ENCODE peak calls at places on chromosomes 11 and 22, in nine cellular contexts. U is head of caudate nucleus; P is cardiac septum; A is NCI-H774; R is NCI-H146; T is NCI-H187 treated with DMSO at 0.1 percent for 48 hours; B is OCI-LY7; V is activated T-helper 1 cell treated with anti-CD3 and anti-CD28 coated beads, Interleukin-2, amount 50 U/mL, for 16 hours; K is NCI-H1694. G is an unnamed sample.

GRCh38 chr11:132817387-132817786 is 714.9 kb downstream of the OPCML start:
- DNase-seq in B (no peak), T (no peak), P (no peak), R (no peak), K (no peak), A (no peak), U (no peak), V (no peak), G (no peak)

GRCh38 chr22:47123006-47123826 is 360.8 kb downstream of the TBC1D22A start:
- DNase-seq in T (no peak), R (no peak), K (no peak), U (no peak), V (no peak), P (no peak), A (no peak), B (no peak), G (no peak)

GRCh38 chr11:111310088-111310487 is 11.7 kb downstream of the POU2AF3 start:
- DNase-seq in K (peak), B (no peak), P (no peak), A (peak), T (peak), V (no peak), U (no peak), R (peak), G (peak)

GRCh38 chr11:63553759-63554158 is 9.4 kb downstream of the PLAAT2 start:
- DNase-seq in A (no peak), V (no peak), P (no peak), B (peak), T (no peak), U (no peak), R (no peak), K (no peak), G (no peak)

GRCh38 chr11:82927264-82927880 is 25.8 kb downstream of the DDIAS start:
- DNase-seq in A (peak), K (peak), P (no peak), V (no peak), R (peak), T (peak), B (peak), U (no peak), G (peak)

GRCh38 chr11:124919836-124920755 is 1.0 kb downstream of the HEPN1 start:
- DNase-seq in K (no peak), V (no peak), T (no peak), R (no peak), A (no peak), U (no peak), P (no peak), B (no peak), G (no peak)

GRCh38 chr11:84969103-84969502 is 658.0 kb downstream of the DLG2 start:
- DNase-seq in B (no peak), V (no peak), T (no peak), A (no peak), R (no peak), U (no peak), K (no peak), P (no peak), G (no peak)

GRCh38 chr11:116215471-116216113 is 557.2 kb downstream of the BUD13 start:
- DNase-seq in B (peak), V (no peak), P (peak), R (peak), K (no peak), U (no peak), T (no peak), A (peak), G (no peak)

GRCh38 chr22:32024791-32025190 is 18.3 kb upstream of the SLC5A1 start:
- DNase-seq in T (no peak), B (no peak), R (no peak), V (no peak), U (no peak), P (no peak), K (no peak), A (no peak), G (no peak)

GRCh38 chr11:88480217-88480616 is 142.7 kb upstream of the CTSC start:
- DNase-seq in R (no peak), B (no peak), T (no peak), P (no peak), V (no peak), U (no peak), K (no peak), A (no peak), G (no peak)

GRCh38 chr22:35564975-35565867 is 24.6 kb downstream of the RASD2 start:
- DNase-seq in T (no peak), K (no peak), A (no peak), R (no peak), U (no peak), V (no peak), P (no peak), B (no peak), G (no peak)

GRCh38 chr11:91691872-91692271 is 532.7 kb upstream of the FAT3 start:
- DNase-seq in V (no peak), U (no peak), R (no peak), P (no peak), B (no peak), K (no peak), T (no peak), A (no peak), G (no peak)

GRCh38 chr11:587978-588380 is 11.7 kb downstream of the PHRF1 start:
- DNase-seq in R (no peak), T (no peak), P (no peak), B (no peak), K (no peak), A (no peak), V (peak), U (no peak), G (no peak)

GRCh38 chr11:131867457-131868257 is 497.2 kb downstream of the NTM start:
- DNase-seq in P (no peak), V (no peak), A (peak), K (no peak), B (peak), R (peak), T (peak), U (peak), G (no peak)

GRCh38 chr22:45857519-45857918 is 119.4 kb downstream of the WNT7B start:
- DNase-seq in P (no peak), K (no peak), V (no peak), B (no peak), A (no peak), U (no peak), T (no peak), R (no peak), G (no peak)

GRCh38 chr11:121237686-121238658 is 54.6 kb upstream of the SC5D start:
- DNase-seq in A (peak), T (no peak), U (no peak), R (peak), V (no peak), B (peak), K (no peak), P (no peak), G (no peak)

GRCh38 chr22:19068784-19069271 is 53.4 kb downstream of the DGCR2 start:
- DNase-seq in V (no peak), R (no peak), P (no peak), U (no peak), A (no peak), K (no peak), B (no peak), T (no peak), G (no peak)

GRCh38 chr11:128061321-128061871 is 526.0 kb downstream of the ETS1 start:
- DNase-seq in A (no peak), R (no peak), T (no peak), V (no peak), K (no peak), U (no peak), P (no peak), B (no peak), G (peak)

GRCh38 chr11:64976651-64977050 is 4.7 kb upstream of the MAJIN start:
- DNase-seq in U (no peak), K (no peak), B (no peak), A (no peak), R (no peak), V (no peak), T (no peak), P (no peak), G (no peak)

GRCh38 chr22:28750471-28750881 is 8.6 kb downstream of the HSCB start:
- DNase-seq in B (no peak), A (no peak), P (no peak), K (no peak), R (no peak), U (no peak), V (no peak), T (no peak), G (no peak)

GRCh38 chr11:61728940-61729219 is 23.6 kb upstream of the MYRF start:
- DNase-seq in B (no peak), U (no peak), V (no peak), R (no peak), A (no peak), K (no peak), P (no peak), T (no peak), G (no peak)

GRCh38 chr11:60699282-60699681 is at the start of gene MS4A8:
- DNase-seq in B (no peak), A (peak), U (no peak), P (no peak), T (peak), V (no peak), R (peak), K (no peak), G (peak)

GRCh38 chr11:128198206-128198605 is 389.2 kb downstream of the ETS1 start:
- DNase-seq in U (no peak), V (no peak), T (no peak), R (no peak), P (no peak), A (no peak), K (no peak), B (no peak), G (no peak)

GRCh38 chr22:33917744-33918406 is 2.4 kb downstream of the LARGE1 start:
- DNase-seq in U (no peak), V (no peak), A (no peak), R (peak), T (no peak), B (peak), P (no peak), K (no peak), G (no peak)

GRCh38 chr11:124069429-124070401 is 28.6 kb upstream of the OR10G7 start:
- DNase-seq in P (no peak), A (peak), V (no peak), K (peak), U (peak), R (peak), B (peak), T (no peak), G (no peak)

GRCh38 chr11:2086239-2087040 is 52.7 kb downstream of the IGF2 start:
- DNase-seq in A (no peak), V (no peak), T (no peak), K (no peak), U (no peak), R (no peak), B (no peak), P (peak), G (no peak)

GRCh38 chr11:72848846-72849466 is 34.7 kb downstream of the ATG16L2 start:
- DNase-seq in P (no peak), T (no peak), V (no peak), B (peak), A (no peak), K (peak), R (peak), U (no peak), G (peak)

GRCh38 chr22:21448627-21449416 is 18.4 kb upstream of the TMEM191C start:
- DNase-seq in K (no peak), T (no peak), B (no peak), A (no peak), R (no peak), P (no peak), V (no peak), U (peak), G (no peak)

GRCh38 chr22:24768537-24769374 is 5.8 kb downstream of the PIWIL3 start:
- DNase-seq in R (peak), P (no peak), T (no peak), A (peak), B (peak), K (peak), V (no peak), U (peak), G (peak)

GRCh38 chr11:7079545-7080135 is 9.2 kb upstream of the RBMXL2 start:
- DNase-seq in A (no peak), B (no peak), K (no peak), R (no peak), T (no peak), U (no peak), V (no peak), P (no peak), G (no peak)

GRCh38 chr11:65558785-65559509 is 788 bp upstream of the LTBP3 start:
- DNase-seq in U (peak), V (no peak), K (no peak), T (no peak), R (no peak), B (no peak), P (no peak), A (no peak), G (no peak)

GRCh38 chr11:68345776-68346728 is 33.7 kb downstream of the LRP5 start:
- DNase-seq in T (no peak), V (no peak), P (peak), B (no peak), A (no peak), U (no peak), R (no peak), K (no peak), G (no peak)

GRCh38 chr11:73286240-73286810 is 14.2 kb downstream of the P2RY6 start:
- DNase-seq in K (no peak), U (no peak), R (no peak), T (no peak), V (no peak), P (peak), A (no peak), B (no peak), G (no peak)

GRCh38 chr11:18322818-18323570 is 627 bp downstream of the GTF2H1 start:
- DNase-seq in T (no peak), A (no peak), P (no peak), V (no peak), R (peak), B (no peak), K (no peak), U (no peak), G (no peak)

G was measured in NCI-H2107.